ENCODE peak calls at places on chromosomes 4 and X, in four cellular contexts. Z, U, W and F are unnamed samples.

GRCh38 chrX:151476597-151476996 is 79.6 kb downstream of the VMA21 start:
- DNase-seq in Z (no peak), W (no peak), U (no peak), F (no peak)

GRCh38 chrX:16469870-16470269 is 180.1 kb upstream of the S100G start:
- DNase-seq in Z (no peak), W (no peak), U (no peak), F (no peak)

GRCh38 chr4:13705521-13706035 is 78.1 kb upstream of the BOD1L1 start:
- DNase-seq in U (peak), W (peak), Z (no peak), F (no peak)

GRCh38 chrX:17078031-17078730 is 131.7 kb downstream of the REPS2 start:
- DNase-seq in W (peak), U (peak), Z (no peak), F (no peak)

GRCh38 chr4:133594246-133595207 is 445.4 kb downstream of the PCDH10 start:
- DNase-seq in W (no peak), U (peak), Z (no peak), F (no peak)

GRCh38 chr4:145523117-145523516 is 41.5 kb downstream of the SMAD1 start:
- DNase-seq in W (no peak), Z (no peak), U (peak), F (no peak)

GRCh38 chr4:3706565-3707422 is 59.4 kb upstream of the ADRA2C start:
- DNase-seq in W (no peak), Z (no peak), U (no peak), F (no peak)

GRCh38 chrX:148960060-148960459 is 459.6 kb downstream of the AFF2 start:
- DNase-seq in U (no peak), Z (no peak), W (no peak), F (no peak)

GRCh38 chr4:150805183-150806025 is 209.7 kb downstream of the LRBA start:
- DNase-seq in W (no peak), Z (no peak), U (no peak), F (no peak)

GRCh38 chrX:9997524-9997923 is 30.4 kb downstream of the CLDN34 start:
- DNase-seq in W (no peak), U (no peak), Z (no peak), F (no peak)

GRCh38 chrX:121014826-121015225 is 29.3 kb upstream of the CT47A1 start:
- DNase-seq in U (no peak), W (no peak), Z (no peak), F (no peak)

GRCh38 chr4:150156543-150156942 is 78.3 kb downstream of the DCLK2 start:
- DNase-seq in U (no peak), Z (no peak), W (no peak), F (no peak)

GRCh38 chr4:100605144-100605543 is 87.3 kb upstream of the EMCN start:
- DNase-seq in U (no peak), Z (no peak), W (no peak), F (no peak)

GRCh38 chr4:103892616-103893015 is 172.8 kb upstream of the TACR3 start:
- DNase-seq in U (peak), Z (no peak), W (no peak), F (no peak)

GRCh38 chr4:64718091-64718490 is 308.8 kb upstream of the TECRL start:
- DNase-seq in Z (no peak), U (peak), W (peak), F (no peak)

GRCh38 chr4:109365944-109366343 is 63.5 kb upstream of the COL25A1 start:
- DNase-seq in W (no peak), U (no peak), Z (no peak), F (no peak)

GRCh38 chrX:13290891-13291614 is 28.8 kb downstream of the ATXN3L start:
- DNase-seq in W (no peak), U (no peak), Z (no peak), F (no peak)

GRCh38 chr4:19944806-19945205 is 306.9 kb upstream of the SLIT2 start:
- DNase-seq in U (no peak), Z (no peak), W (no peak), F (no peak)

GRCh38 chr4:174503079-174503724 is 19.1 kb downstream of the HPGD start:
- DNase-seq in W (no peak), U (peak), Z (no peak), F (no peak)

GRCh38 chr4:21697583-21697982 is 251.0 kb downstream of the KCNIP4 start:
- DNase-seq in U (peak), W (peak), Z (no peak), F (no peak)

GRCh38 chr4:48796191-48796926 is 16.3 kb upstream of the FRYL start:
- DNase-seq in U (no peak), W (no peak), Z (no peak), F (no peak)

GRCh38 chrX:129777218-129777768 is 2.5 kb upstream of the SASH3 start:
- DNase-seq in U (no peak), Z (no peak), W (no peak), F (no peak)